ENCODE peak calls at places on chromosomes 4 and X, in four cellular contexts. F is fibroblast of the conjunctiva; Y is stimulated activated CD8-positive, alpha-beta memory T cell treated with anti-CD3 and anti-CD28 coated beads, Interleukin-2, amount 100 ng/mL, for 48 hours; U is suprapubic skin. E is an unnamed sample.

GRCh38 chrX:136781180-136781797 is 557 bp upstream of the ARHGEF6 start:
- DNase-seq in F (no peak), Y (no peak), U (no peak), E (no peak)

GRCh38 chrX:2449135-2449886 is 51.5 kb downstream of the DHRSX start:
- DNase-seq in Y (no peak), F (no peak), U (no peak), E (no peak)

GRCh38 chrX:115531818-115532403 is 29.1 kb upstream of the PLS3 start:
- DNase-seq in F (peak), Y (no peak), U (no peak), E (no peak)

GRCh38 chrX:123201720-123202119 is 17.6 kb downstream of the GRIA3 start:
- DNase-seq in F (no peak), Y (no peak), U (no peak), E (no peak)

GRCh38 chr4:185933078-185933581 is 121.1 kb upstream of the SORBS2 start:
- DNase-seq in U (no peak), Y (no peak), F (no peak), E (no peak)

GRCh38 chr4:111064342-111064993 is 441.6 kb upstream of the PITX2 start:
- DNase-seq in Y (no peak), U (no peak), F (no peak), E (no peak)

GRCh38 chrX:25726539-25726938 is 411.6 kb upstream of the MAGEB18 start:
- DNase-seq in U (no peak), Y (no peak), F (peak), E (no peak)

GRCh38 chr4:61003301-61003700 is 196.8 kb upstream of the ADGRL3 start:
- DNase-seq in Y (no peak), F (no peak), U (no peak), E (no peak)

GRCh38 chrX:9885150-9885549 is 82.0 kb upstream of the CLDN34 start:
- DNase-seq in Y (peak), F (peak), U (no peak), E (no peak)

GRCh38 chrX:56233682-56234081 is 1.5 kb downstream of the KLF8 start:
- DNase-seq in Y (no peak), U (peak), F (peak), E (peak)

GRCh38 chrX:150570512-150570911 is 2.1 kb downstream of the MTM1 start:
- DNase-seq in F (no peak), Y (no peak), U (no peak), E (no peak)

GRCh38 chrX:3712080-3712869 is 1.2 kb downstream of the PRKX start:
- DNase-seq in Y (no peak), U (no peak), F (no peak), E (no peak)

GRCh38 chrX:115719171-115719570 is 158.2 kb downstream of the PLS3 start:
- DNase-seq in F (no peak), U (no peak), Y (no peak), E (no peak)

GRCh38 chrX:17413228-17413627 is 38.2 kb downstream of the NHS start:
- DNase-seq in F (no peak), Y (no peak), U (no peak), E (peak)